ENCODE peak calls at places on chromosomes 13 and 19, in four cellular contexts. One of them, this sample, is unnamed.

GRCh38 chr19:49767380-49767779 is 579 bp downstream of the AP2A1 start:
- DNase-seq in choroid plexus epithelial cell: no peak
- DNase-seq in fibroblast of the aortic adventitia: peak; percentile 11
- DNase-seq in NAMALWA: no peak
- DNase-seq in this sample: no peak

GRCh38 chr19:30691767-30692516 is 319.8 kb downstream of the ZNF536 start:
- DNase-seq in choroid plexus epithelial cell: peak; percentile 4
- DNase-seq in fibroblast of the aortic adventitia: peak; percentile 13
- DNase-seq in NAMALWA: no peak
- DNase-seq in this sample: no peak

GRCh38 chr13:40370662-40371061 is 295.8 kb downstream of the FOXO1 start:
- DNase-seq in choroid plexus epithelial cell: no peak
- DNase-seq in fibroblast of the aortic adventitia: no peak
- DNase-seq in NAMALWA: no peak
- DNase-seq in this sample: no peak

GRCh38 chr19:1073956-1074511 is 7.1 kb downstream of the ARHGAP45 start:
- DNase-seq in choroid plexus epithelial cell: no peak
- DNase-seq in fibroblast of the aortic adventitia: no peak
- DNase-seq in NAMALWA: no peak
- DNase-seq in this sample: no peak

GRCh38 chr19:33814181-33815165 is 17.8 kb downstream of the KCTD15 start:
- DNase-seq in choroid plexus epithelial cell: peak; percentile 48
- DNase-seq in fibroblast of the aortic adventitia: no peak
- DNase-seq in NAMALWA: no peak
- DNase-seq in this sample: no peak

GRCh38 chr19:1063909-1064660 is 2.9 kb upstream of the ARHGAP45 start:
- DNase-seq in choroid plexus epithelial cell: no peak
- DNase-seq in fibroblast of the aortic adventitia: no peak
- DNase-seq in NAMALWA: peak; percentile 45
- DNase-seq in this sample: no peak

GRCh38 chr13:88188986-88189385 is 517.8 kb downstream of the SLITRK5 start:
- DNase-seq in choroid plexus epithelial cell: no peak
- DNase-seq in fibroblast of the aortic adventitia: no peak
- DNase-seq in NAMALWA: no peak
- DNase-seq in this sample: no peak

GRCh38 chr13:23516706-23517105 is 53.5 kb upstream of the TNFRSF19 start:
- DNase-seq in choroid plexus epithelial cell: peak; percentile 43
- DNase-seq in fibroblast of the aortic adventitia: peak; percentile 14
- DNase-seq in NAMALWA: no peak
- DNase-seq in this sample: no peak

GRCh38 chr13:95355491-95355890 is 54.2 kb upstream of the ABCC4 start:
- DNase-seq in choroid plexus epithelial cell: peak; percentile 60
- DNase-seq in fibroblast of the aortic adventitia: peak; percentile 12
- DNase-seq in NAMALWA: no peak
- DNase-seq in this sample: no peak

GRCh38 chr19:13353625-13354024 is 152.7 kb downstream of the CACNA1A start:
- DNase-seq in choroid plexus epithelial cell: no peak
- DNase-seq in fibroblast of the aortic adventitia: no peak
- DNase-seq in NAMALWA: no peak
- DNase-seq in this sample: no peak

GRCh38 chr13:98279473-98280175 is 102.6 kb upstream of the RNF113B start:
- DNase-seq in choroid plexus epithelial cell: no peak
- DNase-seq in fibroblast of the aortic adventitia: no peak
- DNase-seq in NAMALWA: peak; percentile 61
- DNase-seq in this sample: no peak

GRCh38 chr13:105363747-105364177 is 1171.7 kb downstream of the EFNB2 start:
- DNase-seq in choroid plexus epithelial cell: peak; percentile 22
- DNase-seq in fibroblast of the aortic adventitia: no peak
- DNase-seq in NAMALWA: no peak
- DNase-seq in this sample: no peak

GRCh38 chr13:36298535-36299068 is 988 bp upstream of the CCDC169 start:
- DNase-seq in choroid plexus epithelial cell: no peak
- DNase-seq in fibroblast of the aortic adventitia: no peak
- DNase-seq in NAMALWA: no peak
- DNase-seq in this sample: no peak

GRCh38 chr19:41872775-41873647 is 4.1 kb upstream of the CD79A start:
- DNase-seq in choroid plexus epithelial cell: peak; percentile 74
- DNase-seq in fibroblast of the aortic adventitia: peak; percentile 55
- DNase-seq in NAMALWA: peak; percentile 78
- DNase-seq in this sample: peak; percentile 64

GRCh38 chr19:46579286-46579944 is 21.7 kb upstream of the CALM3 start:
- DNase-seq in choroid plexus epithelial cell: peak; percentile 43
- DNase-seq in fibroblast of the aortic adventitia: no peak
- DNase-seq in NAMALWA: peak; percentile 60
- DNase-seq in this sample: no peak

GRCh38 chr19:39937094-39937493 is 2.7 kb upstream of the FCGBP start:
- DNase-seq in choroid plexus epithelial cell: no peak
- DNase-seq in fibroblast of the aortic adventitia: no peak
- DNase-seq in NAMALWA: no peak
- DNase-seq in this sample: peak; percentile 27

GRCh38 chr13:71316964-71317363 is 550.0 kb downstream of the DACH1 start:
- DNase-seq in choroid plexus epithelial cell: no peak
- DNase-seq in fibroblast of the aortic adventitia: no peak
- DNase-seq in NAMALWA: no peak
- DNase-seq in this sample: no peak

GRCh38 chr19:29858000-29858596 is 46.3 kb downstream of the CCNE1 start:
- DNase-seq in choroid plexus epithelial cell: no peak
- DNase-seq in fibroblast of the aortic adventitia: no peak
- DNase-seq in NAMALWA: peak; percentile 50
- DNase-seq in this sample: peak; percentile 15

GRCh38 chr19:46963093-46963734 is 56.4 kb upstream of the NPAS1 start:
- DNase-seq in choroid plexus epithelial cell: peak; percentile 87
- DNase-seq in fibroblast of the aortic adventitia: peak; percentile 95
- DNase-seq in NAMALWA: no peak
- DNase-seq in this sample: no peak

GRCh38 chr13:47680752-47681151 is 320.3 kb downstream of the SUCLA2 start:
- DNase-seq in choroid plexus epithelial cell: peak; percentile 70
- DNase-seq in fibroblast of the aortic adventitia: peak; percentile 44
- DNase-seq in NAMALWA: no peak
- DNase-seq in this sample: no peak

GRCh38 chr19:3343619-3344502 is 22.5 kb upstream of the NFIC start:
- DNase-seq in choroid plexus epithelial cell: peak; percentile 89
- DNase-seq in fibroblast of the aortic adventitia: peak; percentile 87
- DNase-seq in NAMALWA: peak; percentile 61
- DNase-seq in this sample: peak; percentile 6

GRCh38 chr13:31346891-31347290 is 147.1 kb downstream of the B3GLCT start:
- DNase-seq in choroid plexus epithelial cell: no peak
- DNase-seq in fibroblast of the aortic adventitia: no peak
- DNase-seq in NAMALWA: no peak
- DNase-seq in this sample: no peak

GRCh38 chr19:10686193-10686592 is 15.0 kb upstream of the QTRT1 start:
- DNase-seq in choroid plexus epithelial cell: no peak
- DNase-seq in fibroblast of the aortic adventitia: no peak
- DNase-seq in NAMALWA: no peak
- DNase-seq in this sample: no peak

GRCh38 chr13:101868585-101869469 is 416.4 kb downstream of the ITGBL1 start:
- DNase-seq in choroid plexus epithelial cell: no peak
- DNase-seq in fibroblast of the aortic adventitia: no peak
- DNase-seq in NAMALWA: peak; percentile 44
- DNase-seq in this sample: no peak

GRCh38 chr19:6161271-6161850 is 25.9 kb downstream of the ACSBG2 start:
- DNase-seq in choroid plexus epithelial cell: no peak
- DNase-seq in fibroblast of the aortic adventitia: no peak
- DNase-seq in NAMALWA: peak; percentile 99
- DNase-seq in this sample: peak; percentile 4

GRCh38 chr13:75771818-75772217 is 135.7 kb downstream of the LMO7 start:
- DNase-seq in choroid plexus epithelial cell: peak; percentile 88
- DNase-seq in fibroblast of the aortic adventitia: peak; percentile 85
- DNase-seq in NAMALWA: no peak
- DNase-seq in this sample: no peak

GRCh38 chr19:38095411-38096308 is 128.4 kb downstream of the DPF1 start:
- DNase-seq in choroid plexus epithelial cell: peak; percentile 80
- DNase-seq in fibroblast of the aortic adventitia: peak; percentile 68
- DNase-seq in NAMALWA: peak; percentile 78
- DNase-seq in this sample: peak; percentile 14

GRCh38 chr19:8050274-8051096 is 2.1 kb upstream of the CCL25 start:
- DNase-seq in choroid plexus epithelial cell: peak; percentile 74
- DNase-seq in fibroblast of the aortic adventitia: peak; percentile 45
- DNase-seq in NAMALWA: peak; percentile 99
- DNase-seq in this sample: peak; percentile 69

GRCh38 chr13:28819046-28819747 is 942 bp upstream of the MTUS2 start:
- DNase-seq in choroid plexus epithelial cell: peak; percentile 37
- DNase-seq in fibroblast of the aortic adventitia: peak; percentile 15
- DNase-seq in NAMALWA: no peak
- DNase-seq in this sample: no peak

GRCh38 chr19:55216461-55217198 is 7.3 kb upstream of the PTPRH start:
- DNase-seq in choroid plexus epithelial cell: peak; percentile 100
- DNase-seq in fibroblast of the aortic adventitia: peak; percentile 100
- DNase-seq in NAMALWA: peak; percentile 45
- DNase-seq in this sample: peak; percentile 24

GRCh38 chr19:35110974-35111373 is 4.6 kb upstream of the FXYD3 start:
- DNase-seq in choroid plexus epithelial cell: no peak
- DNase-seq in fibroblast of the aortic adventitia: no peak
- DNase-seq in NAMALWA: no peak
- DNase-seq in this sample: no peak